ENCODE peak calls at places on chromosomes 12 and 14, in seven cellular contexts. W, C, J, N, S, R and E are unnamed samples.

GRCh38 chr12:61916856-61917255 is 343.3 kb upstream of the USP15 start:
- DNase-seq in W (no peak), C (no peak), J (peak), N (no peak), S (no peak), R (no peak), E (no peak)

GRCh38 chr12:69095765-69096477 is 143.4 kb upstream of the CPSF6 start:
- DNase-seq in W (no peak), C (no peak), J (no peak), N (no peak), S (no peak), R (no peak), E (no peak)

GRCh38 chr12:75439930-75440329 is 40.6 kb upstream of the GLIPR1 start:
- DNase-seq in W (no peak), C (no peak), J (no peak), N (no peak), S (no peak), R (peak), E (no peak)

GRCh38 chr14:69013943-69014782 is 35.1 kb upstream of the ACTN1 start:
- DNase-seq in W (no peak), C (no peak), J (no peak), N (no peak), S (no peak), R (peak), E (no peak)

GRCh38 chr14:102805454-102805891 is 28.2 kb downstream of the TRAF3 start:
- DNase-seq in W (no peak), C (peak), J (no peak), N (peak), S (no peak), R (peak), E (no peak)

GRCh38 chr12:110818511-110818910 is 28.3 kb upstream of the CCDC63 start:
- DNase-seq in W (no peak), C (no peak), J (no peak), N (no peak), S (no peak), R (no peak), E (no peak)

GRCh38 chr14:90193925-90194324 is 62.4 kb upstream of the PSMC1 start:
- DNase-seq in W (no peak), C (no peak), J (no peak), N (no peak), S (no peak), R (no peak), E (peak)

GRCh38 chr12:112381421-112381897 is 772 bp downstream of the HECTD4 start:
- DNase-seq in W (peak), C (no peak), J (no peak), N (peak), S (peak), R (no peak), E (no peak)

GRCh38 chr12:104049278-104050257 is at the start of gene GLT8D2:
- DNase-seq in W (no peak), C (peak), J (no peak), N (no peak), S (no peak), R (peak), E (no peak)

GRCh38 chr14:56555921-56556570 is 23.6 kb upstream of the TMEM260 start:
- DNase-seq in W (no peak), C (no peak), J (peak), N (no peak), S (no peak), R (peak), E (no peak)

GRCh38 chr14:39267592-39268112 is 33.9 kb downstream of the MIA2 start:
- DNase-seq in W (no peak), C (no peak), J (peak), N (peak), S (no peak), R (peak), E (no peak)

GRCh38 chr14:85301506-85301905 is 228.4 kb upstream of the FLRT2 start:
- DNase-seq in W (no peak), C (no peak), J (no peak), N (no peak), S (no peak), R (no peak), E (no peak)